ENCODE peak calls at places on chromosomes 5 and 9, in six cellular contexts. V is HTR-8/SVneo; H is globus pallidus; D is A549; X is epithelial cell of proximal tubule; R is effector memory CD4-positive, alpha-beta T cell. I is an unnamed sample.
A peak's percentile ranks its signal among the peaks of the same experiment; 100 is the strongest.

GRCh38 chr9:29625292-29625731 is 2052.0 kb upstream of the C9orf72 start:
- DNase-seq in V (peak; percentile 13), H (no peak), D (no peak), X (no peak), R (no peak), I (no peak)

GRCh38 chr5:107968998-107969397 is 298.3 kb upstream of the EFNA5 start:
- DNase-seq in V (no peak), H (no peak), D (no peak), X (no peak), R (no peak), I (no peak)

GRCh38 chr5:107555425-107556090 is 115.2 kb downstream of the EFNA5 start:
- DNase-seq in V (no peak), H (no peak), D (no peak), X (no peak), R (no peak), I (no peak)

GRCh38 chr5:110651507-110651906 is 75.0 kb downstream of the TMEM232 start:
- DNase-seq in V (no peak), H (no peak), D (no peak), X (no peak), R (no peak), I (no peak)

GRCh38 chr5:53971096-53971495 is 339.3 kb downstream of the ARL15 start:
- DNase-seq in V (no peak), H (no peak), D (no peak), X (no peak), R (no peak), I (no peak)

GRCh38 chr5:16550316-16550952 is 66.4 kb downstream of the RETREG1 start:
- DNase-seq in V (peak; percentile 73), H (no peak), D (peak; percentile 69), X (no peak), R (no peak), I (peak; percentile 56)

GRCh38 chr9:36765077-36765390 is 192.3 kb downstream of the MELK start:
- DNase-seq in V (no peak), H (no peak), D (peak; percentile 30), X (no peak), R (no peak), I (no peak)

GRCh38 chr9:128282500-128282899 is 6.4 kb downstream of the SWI5 start:
- DNase-seq in V (no peak), H (no peak), D (no peak), X (no peak), R (no peak), I (no peak)

GRCh38 chr5:177462021-177462670 is 11.3 kb downstream of the DBN1 start:
- DNase-seq in V (no peak), H (no peak), D (no peak), X (no peak), R (no peak), I (no peak)

GRCh38 chr5:71706906-71707305 is 12.2 kb upstream of the CARTPT start:
- DNase-seq in V (no peak), H (no peak), D (no peak), X (no peak), R (no peak), I (no peak)

GRCh38 chr5:157821405-157821804 is 37.5 kb downstream of the CLINT1 start:
- DNase-seq in V (no peak), H (no peak), D (no peak), X (no peak), R (no peak), I (no peak)

GRCh38 chr9:128903871-128904371 is 16.9 kb upstream of the PHYHD1 start:
- DNase-seq in V (no peak), H (no peak), D (no peak), X (no peak), R (no peak), I (no peak)

GRCh38 chr5:38615042-38615441 is 58.6 kb upstream of the LIFR start:
- DNase-seq in V (no peak), H (no peak), D (no peak), X (no peak), R (no peak), I (no peak)

GRCh38 chr9:126440938-126441337 is 114.3 kb downstream of the MVB12B start:
- DNase-seq in V (no peak), H (peak; percentile 85), D (no peak), X (no peak), R (no peak), I (no peak)

GRCh38 chr9:130660326-130660682 is 4.1 kb upstream of the PRDM12 start:
- DNase-seq in V (no peak), H (no peak), D (no peak), X (no peak), R (no peak), I (no peak)

GRCh38 chr9:89465726-89466308 is 32.1 kb downstream of the SEMA4D start:
- DNase-seq in V (no peak), H (no peak), D (no peak), X (no peak), R (no peak), I (no peak)

GRCh38 chr9:114031948-114032688 is 46.0 kb downstream of the AMBP start:
- DNase-seq in V (no peak), H (no peak), D (no peak), X (no peak), R (no peak), I (no peak)

GRCh38 chr5:15683332-15683731 is 183.4 kb downstream of the FBXL7 start:
- DNase-seq in V (no peak), H (no peak), D (no peak), X (no peak), R (no peak), I (no peak)

GRCh38 chr5:169503899-169504298 is 79.7 kb upstream of the SPDL1 start:
- DNase-seq in V (no peak), H (no peak), D (no peak), X (no peak), R (no peak), I (no peak)

GRCh38 chr5:68533051-68533450 is 317.5 kb downstream of the PIK3R1 start:
- DNase-seq in V (no peak), H (no peak), D (no peak), X (no peak), R (no peak), I (no peak)

GRCh38 chr9:101791938-101792337 is 53.5 kb upstream of the GRIN3A start:
- DNase-seq in V (peak; percentile 10), H (peak; percentile 24), D (peak; percentile 15), X (no peak), R (no peak), I (peak; percentile 10)

GRCh38 chr9:136342191-136343120 is 15.1 kb downstream of the GPSM1 start:
- DNase-seq in V (no peak), H (peak; percentile 84), D (no peak), X (no peak), R (peak; percentile 39), I (no peak)

GRCh38 chr5:179060116-179061008 is at the start of gene ZNF354C:
- DNase-seq in V (peak; percentile 88), H (peak; percentile 86), D (peak; percentile 67), X (peak; percentile 20), R (peak; percentile 61), I (no peak)

GRCh38 chr9:127809562-127810377 is 7.1 kb downstream of the FPGS start:
- DNase-seq in V (no peak), H (no peak), D (no peak), X (no peak), R (no peak), I (no peak)

GRCh38 chr9:121949364-121949763 is 143.7 kb downstream of the TTLL11 start:
- DNase-seq in V (no peak), H (no peak), D (no peak), X (no peak), R (no peak), I (no peak)

GRCh38 chr5:16618138-16618897 is 1.5 kb upstream of the RETREG1 start:
- DNase-seq in V (no peak), H (no peak), D (no peak), X (no peak), R (no peak), I (no peak)

GRCh38 chr9:77980622-77981021 is 51.0 kb downstream of the GNAQ start:
- DNase-seq in V (no peak), H (peak; percentile 25), D (no peak), X (no peak), R (no peak), I (no peak)

GRCh38 chr5:88304356-88304755 is 35.7 kb upstream of the TMEM161B start:
- DNase-seq in V (no peak), H (no peak), D (no peak), X (no peak), R (no peak), I (no peak)

GRCh38 chr9:123257276-123257675 is 11.1 kb downstream of the STRBP start:
- DNase-seq in V (no peak), H (no peak), D (no peak), X (no peak), R (no peak), I (no peak)

GRCh38 chr5:96771395-96771794 is 36.4 kb downstream of the ERAP1 start:
- DNase-seq in V (no peak), H (no peak), D (no peak), X (no peak), R (no peak), I (no peak)

I was measured in HCT116.